ENCODE peak calls at places on chromosomes 1 and 21, in seven cellular contexts. N is H9, X is IMR-90, V is mesenchymal stem cell, H is H1, B is trophoblast cell, O is neuronal stem cell. E is an unnamed sample. For H3K4me1, the result is how much of the 10 kb centered on the place peaks cover.

GRCh38 chr1:202625416-202626360 is 84.6 kb downstream of the SYT2 start:
- DNase-seq in O (no peak), H (peak), B (peak), X (peak), N (peak), V (peak), E (peak)

GRCh38 chr1:93671090-93671743 is 10.4 kb downstream of the BCAR3 start:
- DNase-seq in X (no peak), B (no peak), H (no peak), N (no peak), V (no peak), O (no peak), E (peak)

GRCh38 chr1:112477550-112477949 is 31.2 kb upstream of the WNT2B start:
- DNase-seq in V (no peak), H (no peak), N (no peak), O (no peak), X (no peak), B (no peak), E (no peak)

GRCh38 chr1:234139966-234140365 is 233.3 kb upstream of the COA6 start:
- DNase-seq in O (no peak), V (peak), H (no peak), X (peak), B (peak), N (no peak), E (no peak)

GRCh38 chr1:212816567-212817278 is 25.0 kb downstream of the TATDN3 start:
- DNase-seq in O (no peak), B (no peak), V (no peak), X (peak), H (no peak), N (no peak), E (no peak)

GRCh38 chr1:95229706-95230105 is 4.3 kb upstream of the RWDD3 start:
- DNase-seq in B (no peak), N (no peak), H (no peak), X (no peak), O (no peak), V (no peak), E (no peak)

GRCh38 chr1:94068831-94069648 is 51.9 kb downstream of the ABCA4 start:
- DNase-seq in O (no peak), B (no peak), X (peak), V (peak), H (no peak), N (no peak), E (peak)

GRCh38 chr1:55288245-55288644 is 73.1 kb upstream of the USP24 start:
- DNase-seq in X (no peak), H (no peak), N (no peak), O (no peak), V (no peak), B (no peak), E (no peak)

GRCh38 chr1:205062319-205062718 is 19.3 kb downstream of the CNTN2 start:
- DNase-seq in B (no peak), V (no peak), H (no peak), X (no peak), N (no peak), O (no peak), E (no peak)

GRCh38 chr21:45994086-45994661 is 12.6 kb downstream of the COL6A1 start:
- DNase-seq in V (no peak), X (no peak), B (no peak), N (no peak), O (no peak), H (no peak), E (no peak)

GRCh38 chr1:98454666-98455065 is 206.9 kb upstream of the SNX7 start:
- DNase-seq in B (no peak), O (no peak), V (no peak), N (no peak), H (no peak), X (no peak), E (no peak)

GRCh38 chr21:14757533-14758327 is 211.6 kb upstream of the SAMSN1 start:
- DNase-seq in V (no peak), N (no peak), B (no peak), O (no peak), X (no peak), H (no peak), E (no peak)

GRCh38 chr1:10673305-10673704 is 123.1 kb downstream of the CASZ1 start:
- DNase-seq in O (no peak), X (no peak), B (no peak), V (no peak), H (no peak), N (no peak), E (no peak)
- H3K4me1 ChIP-seq in O (half or more), X (under half), B (under half), V (under half), H (under half), N (under half), E (under half)

DNA sequence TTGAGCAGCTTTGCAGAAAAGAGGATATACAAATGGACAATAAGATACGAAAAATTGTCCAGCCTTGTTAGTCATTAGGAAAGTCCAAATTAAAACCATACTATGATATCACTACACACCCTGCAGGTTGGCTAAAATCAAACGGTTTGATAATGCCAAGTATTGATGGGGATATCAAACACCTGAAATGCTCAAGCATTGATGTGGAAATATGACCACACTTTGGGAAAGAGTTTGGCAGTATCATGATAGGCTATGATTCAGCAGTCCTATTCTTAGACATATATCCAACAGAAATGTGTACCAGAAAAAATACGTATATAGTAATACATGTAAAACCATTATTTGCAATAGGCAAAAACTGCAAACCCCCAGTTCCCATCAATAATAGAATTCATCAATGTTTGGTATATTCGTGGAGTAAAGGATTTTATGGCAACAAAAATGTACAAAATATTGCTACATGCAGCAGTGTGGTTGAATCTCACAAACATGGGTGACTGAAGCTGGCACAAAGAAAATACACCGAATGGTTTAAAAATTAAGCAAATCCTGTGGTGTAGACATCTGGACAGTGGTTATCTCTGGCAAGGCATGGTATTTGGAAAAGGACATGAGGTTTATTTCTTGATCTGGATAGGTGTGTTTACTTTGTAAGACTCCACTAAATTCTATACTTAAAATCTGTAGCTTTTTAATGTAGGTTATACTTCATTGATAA is 243.2 kb downstream of the FGGY start:
- DNase-seq in B (no peak), V (no peak), N (no peak), X (no peak), O (no peak), H (no peak), E (no peak)
- H3K18ac ChIP-seq in B (no peak), V (no peak), N (no peak), X (no peak), O (no peak), H (no peak), E (no peak)

DNA sequence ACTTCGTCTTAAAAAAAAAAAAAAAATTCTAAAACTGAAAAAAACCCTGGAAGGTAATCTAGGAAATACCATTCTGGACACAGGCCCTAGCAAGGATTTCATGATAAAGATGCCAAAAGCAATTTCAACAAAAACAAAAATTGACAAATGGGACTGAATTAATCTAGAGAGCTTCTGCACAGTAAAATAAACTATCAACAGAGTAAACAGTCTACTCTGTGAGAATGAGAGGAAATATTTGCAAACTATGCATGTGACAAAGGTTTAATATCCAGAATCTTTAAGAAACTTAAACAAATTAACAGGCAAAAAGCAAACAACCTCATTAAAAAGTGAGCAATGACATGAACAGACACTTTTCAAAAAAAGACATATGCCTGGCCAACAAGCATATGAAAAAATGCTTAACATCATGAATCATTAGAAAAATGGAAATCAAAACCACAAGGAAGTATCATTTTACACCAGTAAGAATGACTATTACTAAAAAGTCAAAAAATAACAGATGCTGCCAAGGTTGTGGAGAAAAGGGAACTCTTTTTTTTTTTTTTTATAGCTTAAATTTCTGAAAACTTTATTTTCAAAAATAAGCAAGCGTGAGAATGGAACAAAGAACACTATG is 29.4 kb upstream of the RNPC3 start:
- DNase-seq in B (no peak), O (no peak), H (no peak), V (no peak), N (no peak), X (peak), E (no peak)
- H3K23ac ChIP-seq in B (no peak), O (no peak), H (no peak), V (no peak), N (no peak), X (no peak), E (no peak)

DNA sequence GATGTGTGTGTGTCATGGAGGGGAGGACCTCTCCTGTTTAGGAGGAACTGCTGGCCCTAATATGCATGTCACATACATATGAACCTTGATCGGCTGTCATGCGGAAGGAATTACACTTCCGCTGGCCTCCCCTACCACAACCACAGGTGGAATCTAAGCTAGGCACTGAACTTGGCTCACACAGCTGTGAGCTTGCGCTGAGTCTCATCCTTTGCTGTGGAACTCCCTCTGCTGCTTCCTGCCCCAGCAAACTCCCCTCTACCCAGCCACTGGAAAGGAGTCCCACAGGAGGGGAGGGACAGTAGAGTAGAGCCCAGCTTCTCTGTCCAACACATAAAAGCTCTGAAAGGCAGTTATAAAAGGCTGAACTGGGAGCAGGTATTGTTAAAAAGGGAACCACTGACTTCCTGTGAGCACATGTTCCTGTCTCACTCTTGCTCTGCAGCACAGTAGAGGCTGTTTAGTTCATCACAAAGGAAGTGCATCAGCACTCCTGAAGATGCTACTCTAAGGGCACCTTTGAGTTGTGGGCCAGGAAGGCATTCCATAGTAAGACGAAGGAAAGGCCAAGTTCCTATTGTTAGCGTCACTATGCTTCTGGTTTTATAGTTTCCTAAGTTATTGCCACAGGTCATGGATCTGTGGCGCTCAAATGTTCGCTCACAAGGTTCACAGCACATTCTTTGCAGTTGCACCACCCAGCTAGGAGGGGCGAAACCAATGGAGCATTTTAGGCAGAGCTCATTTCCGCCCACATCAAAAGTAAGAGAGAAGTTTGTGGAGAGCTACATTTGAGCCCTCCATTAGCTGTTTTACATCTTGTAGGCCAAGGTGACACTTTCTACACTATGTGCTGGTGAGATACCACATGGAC is 17.7 kb upstream of the PTPRC start:
- DNase-seq in V (no peak), N (no peak), H (no peak), O (no peak), X (no peak), B (peak), E (no peak)
- H3K4me1 ChIP-seq in V (under half), N (under half), H (under half), O (under half), X (under half), B (under half), E (under half)

GRCh38 chr1:237684236-237684635 is 206.5 kb downstream of the ZP4 start:
- DNase-seq in H (no peak), O (no peak), X (peak), N (no peak), V (peak), B (peak), E (no peak)

GRCh38 chr1:237690656-237691055 is 200.1 kb downstream of the ZP4 start:
- DNase-seq in H (no peak), V (no peak), X (no peak), O (no peak), B (no peak), N (no peak), E (no peak)

GRCh38 chr1:237685553-237685952 is 205.2 kb downstream of the ZP4 start:
- DNase-seq in B (no peak), N (no peak), V (no peak), O (no peak), H (no peak), X (no peak), E (no peak)

DNA sequence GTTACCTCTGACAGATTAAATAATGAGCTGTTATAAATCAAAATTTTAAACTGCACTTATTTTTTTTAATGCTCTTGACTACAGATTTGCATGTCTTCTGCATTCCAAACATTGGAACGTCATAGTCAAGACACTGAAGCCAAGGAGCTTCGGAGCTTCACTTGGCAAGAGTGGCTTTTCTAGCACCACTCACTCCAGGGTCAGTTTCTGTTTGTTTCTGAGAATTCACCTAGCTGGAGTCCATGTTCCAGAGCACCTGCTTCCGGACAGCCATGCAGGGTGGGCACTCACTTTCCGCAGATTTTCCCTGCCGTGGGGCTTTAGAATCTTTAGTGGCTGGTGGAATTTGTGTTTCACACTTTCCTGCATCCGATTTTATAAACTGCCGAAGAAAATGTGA is 202.9 kb downstream of the ZP4 start:
- DNase-seq in B (no peak), O (no peak), V (no peak), X (peak), N (no peak), H (no peak), E (no peak)
- H3K18ac ChIP-seq in B (no peak), O (no peak), V (no peak), X (no peak), N (no peak), H (no peak), E (no peak)

GRCh38 chr21:37153935-37154350 is 80.9 kb downstream of the TTC3 start:
- DNase-seq in B (peak), V (no peak), O (no peak), X (peak), H (no peak), N (no peak), E (no peak)
- H3K23ac ChIP-seq in B (no peak), V (no peak), O (no peak), X (no peak), H (no peak), N (no peak), E (no peak)

GRCh38 chr1:31595836-31596736 is 19.8 kb downstream of the TINAGL1 start:
- DNase-seq in N (no peak), V (no peak), H (no peak), B (no peak), O (no peak), X (no peak), E (no peak)
- H3K4me1 ChIP-seq in N (under half), V (under half), H (under half), B (under half), O (under half), X (under half), E (under half)

DNA sequence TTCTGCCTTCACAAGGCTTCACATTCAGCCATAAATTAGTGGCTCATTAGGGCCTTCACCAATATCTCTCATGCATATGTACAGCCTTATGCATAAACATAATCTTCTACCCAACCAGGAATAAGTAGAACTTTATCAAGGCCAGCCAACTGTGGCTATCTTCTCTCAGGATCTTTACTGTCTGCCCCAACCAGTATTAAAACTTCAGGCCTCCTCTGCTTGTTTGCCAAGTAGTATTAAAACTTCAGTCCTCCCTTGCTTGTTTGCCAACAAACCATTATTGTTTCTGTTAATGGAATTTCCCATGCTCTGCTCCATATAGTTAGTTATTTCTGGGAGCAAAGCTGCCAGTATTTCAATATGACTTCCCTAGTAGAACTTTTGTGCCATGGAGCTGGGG is 80.1 kb downstream of the SLC5A9 start:
- DNase-seq in H (no peak), V (no peak), B (no peak), O (no peak), N (no peak), X (no peak), E (no peak)
- H3K18ac ChIP-seq in H (no peak), V (no peak), B (no peak), O (no peak), N (no peak), X (no peak), E (no peak)